ENCODE peak calls at places on chromosomes 2 and 18, in four cellular contexts. One of them, this sample, is unnamed.

GRCh38 chr18:58363767-58364540 is 264.9 kb downstream of the ALPK2 start:
- DNase-seq in H1: no peak
- DNase-seq in HepG2: no peak
- DNase-seq in GM12878: no peak
- DNase-seq in this sample: no peak

GRCh38 chr18:31678425-31678824 is 6.0 kb downstream of the B4GALT6 start:
- DNase-seq in HepG2: no peak
- DNase-seq in H1: no peak
- DNase-seq in GM12878: no peak
- DNase-seq in this sample: no peak

GRCh38 chr18:48948112-48949050 is 2.4 kb downstream of the SMAD7 start:
- DNase-seq in H1: no peak
- DNase-seq in GM12878: no peak
- DNase-seq in HepG2: peak; percentile 94
- DNase-seq in this sample: no peak

GRCh38 chr18:33851546-33852078 is 273.6 kb downstream of the ASXL3 start:
- DNase-seq in H1: no peak
- DNase-seq in HepG2: no peak
- DNase-seq in GM12878: no peak
- DNase-seq in this sample: no peak

GRCh38 chr2:44459754-44460153 is 98.0 kb downstream of the CAMKMT start:
- DNase-seq in HepG2: no peak
- DNase-seq in GM12878: no peak
- DNase-seq in H1: no peak
- DNase-seq in this sample: no peak

GRCh38 chr18:9951022-9951859 is 37.4 kb downstream of the VAPA start:
- DNase-seq in GM12878: no peak
- DNase-seq in HepG2: peak; percentile 59
- DNase-seq in H1: no peak
- DNase-seq in this sample: peak; percentile 32

GRCh38 chr2:56008661-56009411 is 85.3 kb upstream of the EFEMP1 start:
- DNase-seq in GM12878: no peak
- DNase-seq in H1: peak; percentile 62
- DNase-seq in HepG2: no peak
- DNase-seq in this sample: peak; percentile 49

GRCh38 chr2:9440058-9440727 is 16.7 kb downstream of the CPSF3 start:
- DNase-seq in GM12878: no peak
- DNase-seq in H1: no peak
- DNase-seq in HepG2: no peak
- DNase-seq in this sample: no peak

GRCh38 chr18:37565985-37566478 is 434 bp upstream of the CELF4 start:
- DNase-seq in HepG2: no peak
- DNase-seq in H1: peak; percentile 83
- DNase-seq in GM12878: no peak
- DNase-seq in this sample: no peak

GRCh38 chr18:74921057-74921820 is 287.7 kb downstream of the PTGR3 start:
- DNase-seq in H1: no peak
- DNase-seq in GM12878: no peak
- DNase-seq in HepG2: no peak
- DNase-seq in this sample: peak; percentile 62

GRCh38 chr2:183408562-183408961 is 284.3 kb downstream of the NUP35 start:
- DNase-seq in GM12878: no peak
- DNase-seq in HepG2: no peak
- DNase-seq in H1: no peak
- DNase-seq in this sample: peak; percentile 68

GRCh38 chr2:73449404-73449803 is 63.8 kb downstream of the ALMS1 start:
- DNase-seq in H1: no peak
- DNase-seq in HepG2: no peak
- DNase-seq in GM12878: no peak
- DNase-seq in this sample: no peak

GRCh38 chr18:45403341-45404049 is 211.8 kb upstream of the SLC14A2 start:
- DNase-seq in H1: no peak
- DNase-seq in GM12878: no peak
- DNase-seq in HepG2: no peak
- DNase-seq in this sample: no peak

GRCh38 chr2:16318051-16318450 is 347.6 kb downstream of the CYRIA start:
- DNase-seq in H1: no peak
- DNase-seq in GM12878: no peak
- DNase-seq in HepG2: no peak
- DNase-seq in this sample: no peak

GRCh38 chr2:240637901-240638175 is 12.6 kb downstream of the GPR35 start:
- DNase-seq in H1: no peak
- DNase-seq in GM12878: no peak
- DNase-seq in HepG2: no peak
- DNase-seq in this sample: no peak

GRCh38 chr2:43402002-43402401 is 175.6 kb upstream of the ZFP36L2 start:
- DNase-seq in H1: no peak
- DNase-seq in GM12878: peak; percentile 97
- DNase-seq in HepG2: no peak
- DNase-seq in this sample: no peak

GRCh38 chr2:43576983-43577892 is 18.6 kb downstream of the THADA start:
- DNase-seq in GM12878: no peak
- DNase-seq in HepG2: peak; percentile 63
- DNase-seq in H1: no peak
- DNase-seq in this sample: no peak

GRCh38 chr2:36561223-36561944 is 36.6 kb downstream of the FEZ2 start:
- DNase-seq in GM12878: no peak
- DNase-seq in HepG2: peak; percentile 18
- DNase-seq in H1: no peak
- DNase-seq in this sample: peak; percentile 22

GRCh38 chr2:128446866-128447537 is 128.3 kb upstream of the HS6ST1 start:
- DNase-seq in H1: peak; percentile 38
- DNase-seq in GM12878: no peak
- DNase-seq in HepG2: no peak
- DNase-seq in this sample: no peak

GRCh38 chr2:138730497-138731030 is 49.6 kb downstream of the NXPH2 start:
- DNase-seq in HepG2: no peak
- DNase-seq in GM12878: no peak
- DNase-seq in H1: no peak
- DNase-seq in this sample: no peak

GRCh38 chr2:196399736-196400691 is 228.6 kb upstream of the STK17B start:
- DNase-seq in GM12878: no peak
- DNase-seq in H1: no peak
- DNase-seq in HepG2: no peak
- DNase-seq in this sample: no peak

GRCh38 chr2:133812826-133813617 is 244.8 kb upstream of the NCKAP5 start:
- DNase-seq in H1: no peak
- DNase-seq in HepG2: no peak
- DNase-seq in GM12878: no peak
- DNase-seq in this sample: no peak

GRCh38 chr2:102103992-102104871 is 38.3 kb upstream of the IL1R1 start:
- DNase-seq in GM12878: peak; percentile 67
- DNase-seq in H1: no peak
- DNase-seq in HepG2: no peak
- DNase-seq in this sample: no peak

GRCh38 chr2:230414302-230414701 is 1.7 kb upstream of the SP100 start:
- DNase-seq in H1: no peak
- DNase-seq in GM12878: no peak
- DNase-seq in HepG2: no peak
- DNase-seq in this sample: no peak

GRCh38 chr2:15038373-15039364 is 406.2 kb downstream of the LRATD1 start:
- DNase-seq in HepG2: no peak
- DNase-seq in GM12878: no peak
- DNase-seq in H1: no peak
- DNase-seq in this sample: no peak

GRCh38 chr2:238336151-238336550 is 15.8 kb downstream of the TRAF3IP1 start:
- DNase-seq in H1: no peak
- DNase-seq in HepG2: no peak
- DNase-seq in GM12878: no peak
- DNase-seq in this sample: no peak

GRCh38 chr2:2763351-2763997 is 432.4 kb upstream of the MYT1L start:
- DNase-seq in H1: no peak
- DNase-seq in GM12878: no peak
- DNase-seq in HepG2: no peak
- DNase-seq in this sample: no peak

GRCh38 chr2:148501545-148501944 is 143.0 kb upstream of the EPC2 start:
- DNase-seq in HepG2: no peak
- DNase-seq in GM12878: no peak
- DNase-seq in H1: no peak
- DNase-seq in this sample: no peak

GRCh38 chr2:196248467-196249104 is 77.2 kb upstream of the STK17B start:
- DNase-seq in H1: no peak
- DNase-seq in GM12878: no peak
- DNase-seq in HepG2: no peak
- DNase-seq in this sample: no peak

GRCh38 chr2:42795871-42796301 is 3.5 kb upstream of the HAAO start:
- DNase-seq in GM12878: no peak
- DNase-seq in HepG2: no peak
- DNase-seq in H1: no peak
- DNase-seq in this sample: no peak

GRCh38 chr2:172357442-172357841 is 69.9 kb upstream of the ITGA6 start:
- DNase-seq in H1: no peak
- DNase-seq in HepG2: no peak
- DNase-seq in GM12878: no peak
- DNase-seq in this sample: no peak

GRCh38 chr2:217103752-217104540 is 244.1 kb upstream of the TNP1 start:
- DNase-seq in H1: no peak
- DNase-seq in GM12878: no peak
- DNase-seq in HepG2: no peak
- DNase-seq in this sample: no peak

GRCh38 chr2:147108553-147108952 is 736.3 kb upstream of the ACVR2A start:
- DNase-seq in HepG2: no peak
- DNase-seq in GM12878: no peak
- DNase-seq in H1: no peak
- DNase-seq in this sample: no peak

GRCh38 chr2:190996338-190996946 is 17.5 kb downstream of the STAT1 start:
- DNase-seq in H1: peak; percentile 50
- DNase-seq in HepG2: peak; percentile 70
- DNase-seq in GM12878: no peak
- DNase-seq in this sample: no peak

GRCh38 chr18:75977069-75977468 is 518.0 kb downstream of the ZNF516 start:
- DNase-seq in H1: no peak
- DNase-seq in HepG2: no peak
- DNase-seq in GM12878: no peak
- DNase-seq in this sample: no peak

GRCh38 chr2:23058435-23058834 is 326.5 kb upstream of the KLHL29 start:
- DNase-seq in GM12878: no peak
- DNase-seq in HepG2: no peak
- DNase-seq in H1: no peak
- DNase-seq in this sample: no peak

GRCh38 chr2:23055251-23055650 is 329.7 kb upstream of the KLHL29 start:
- DNase-seq in GM12878: no peak
- DNase-seq in H1: no peak
- DNase-seq in HepG2: no peak
- DNase-seq in this sample: no peak

GRCh38 chr2:23050388-23050787 is 334.6 kb upstream of the KLHL29 start:
- DNase-seq in HepG2: no peak
- DNase-seq in H1: no peak
- DNase-seq in GM12878: no peak
- DNase-seq in this sample: no peak

GRCh38 chr2:23053580-23053979 is 331.4 kb upstream of the KLHL29 start:
- DNase-seq in H1: no peak
- DNase-seq in HepG2: no peak
- DNase-seq in GM12878: no peak
- DNase-seq in this sample: no peak
- TF ChIP-seq SUZ12 in H1: no peak
- TF ChIP-seq SUZ12 in HepG2: no peak
- TF ChIP-seq SUZ12 in GM12878: no peak
- TF ChIP-seq SUZ12 in this sample: no peak

GRCh38 chr18:23136326-23137092 is 1.2 kb downstream of the CABLES1 start:
- DNase-seq in H1: no peak
- DNase-seq in HepG2: no peak
- DNase-seq in GM12878: no peak
- DNase-seq in this sample: no peak

GRCh38 chr18:23137093-23137640 is 1.9 kb downstream of the CABLES1 start:
- DNase-seq in GM12878: no peak
- DNase-seq in HepG2: no peak
- DNase-seq in H1: no peak
- DNase-seq in this sample: no peak

GRCh38 chr18:23135679-23136325 is 517 bp downstream of the CABLES1 start:
- DNase-seq in H1: no peak
- DNase-seq in GM12878: no peak
- DNase-seq in HepG2: no peak
- DNase-seq in this sample: no peak

GRCh38 chr18:23138470-23138869 is 3.2 kb downstream of the CABLES1 start:
- DNase-seq in HepG2: no peak
- DNase-seq in GM12878: no peak
- DNase-seq in H1: no peak
- DNase-seq in this sample: no peak

GRCh38 chr18:23137788-23138216 is 2.5 kb downstream of the CABLES1 start:
- DNase-seq in GM12878: no peak
- DNase-seq in H1: no peak
- DNase-seq in HepG2: no peak
- DNase-seq in this sample: no peak
- H3K4me3 ChIP-seq in GM12878: peak overlapping the region; percentile 97
- H3K4me3 ChIP-seq in H1: peak overlapping the region; percentile 73
- H3K4me3 ChIP-seq in HepG2: peak overlapping the region; percentile 91
- H3K4me3 ChIP-seq in this sample: peak overlapping the region; percentile 77

GRCh38 chr2:46148369-46148736 is 148.9 kb upstream of the EPAS1 start:
- DNase-seq in H1: no peak
- DNase-seq in GM12878: no peak
- DNase-seq in HepG2: no peak
- DNase-seq in this sample: no peak

GRCh38 chr2:46147626-46148368 is 149.4 kb upstream of the EPAS1 start:
- DNase-seq in H1: no peak
- DNase-seq in GM12878: no peak
- DNase-seq in HepG2: no peak
- DNase-seq in this sample: no peak

GRCh38 chr2:46145840-46146239 is 151.4 kb upstream of the EPAS1 start:
- DNase-seq in GM12878: no peak
- DNase-seq in HepG2: no peak
- DNase-seq in H1: no peak
- DNase-seq in this sample: no peak

GRCh38 chr2:46145017-46145416 is 152.2 kb upstream of the EPAS1 start:
- DNase-seq in HepG2: no peak
- DNase-seq in GM12878: no peak
- DNase-seq in H1: no peak
- DNase-seq in this sample: no peak

DNA sequence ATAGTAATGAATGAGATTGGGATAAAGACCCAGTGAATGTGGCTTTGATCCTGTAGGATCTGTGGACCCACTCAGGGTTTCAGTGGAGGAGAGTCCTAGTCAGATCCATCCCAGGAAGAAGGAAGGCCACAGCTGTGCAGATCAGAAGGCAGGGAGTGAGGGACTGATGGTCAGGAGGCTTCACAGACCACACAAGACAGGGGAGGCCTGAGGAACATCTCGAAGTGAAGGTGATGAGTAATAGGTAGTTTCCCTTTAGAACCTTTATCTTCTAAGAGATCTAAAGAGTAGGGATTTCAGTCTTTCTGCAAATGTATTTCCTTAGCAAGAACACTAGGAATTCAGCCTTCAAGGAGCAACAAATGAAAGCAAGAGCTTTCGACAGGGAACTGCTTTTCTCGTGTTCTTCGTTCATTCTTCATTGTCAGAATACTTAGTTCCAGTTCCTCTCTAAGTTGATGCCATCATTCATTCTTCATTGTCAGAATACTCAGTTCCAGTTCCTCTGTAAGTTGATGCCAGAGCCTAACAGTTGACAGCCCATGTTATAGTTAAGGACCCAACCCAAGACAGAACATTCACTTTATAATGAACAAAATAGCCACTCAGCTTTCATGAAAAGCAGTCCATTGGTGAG is 150.2 kb upstream of the EPAS1 start:
- DNase-seq in GM12878: peak; percentile 5
- DNase-seq in H1: no peak
- DNase-seq in HepG2: no peak
- DNase-seq in this sample: no peak
- TF ChIP-seq SUZ12 in GM12878: no peak
- TF ChIP-seq SUZ12 in H1: no peak
- TF ChIP-seq SUZ12 in HepG2: no peak
- TF ChIP-seq SUZ12 in this sample: no peak

GRCh38 chr18:26978812-26979341 is 113.4 kb upstream of the AQP4 start:
- DNase-seq in H1: no peak
- DNase-seq in GM12878: peak; percentile 76
- DNase-seq in HepG2: no peak
- DNase-seq in this sample: no peak
- H3K4me3 ChIP-seq in H1: no peak overlapping the region
- H3K4me3 ChIP-seq in GM12878: peak overlapping the region; percentile 82
- H3K4me3 ChIP-seq in HepG2: no peak overlapping the region
- H3K4me3 ChIP-seq in this sample: no peak overlapping the region